ENCODE peak calls at places on chromosomes 6 and 20, in six cellular contexts. One of them, this sample, is unnamed.

GRCh38 chr6:114342826-114343781 is at the start of gene HS3ST5:
- DNase-seq in HepG2: peak; percentile 57
- DNase-seq in A549: peak; percentile 36
- DNase-seq in GM12878: no peak
- DNase-seq in HCT116: peak; percentile 6
- DNase-seq in GM23338: peak; percentile 91
- DNase-seq in this sample: no peak

GRCh38 chr6:41371461-41371991 is 36.1 kb downstream of the NCR2 start:
- DNase-seq in GM12878: no peak
- DNase-seq in HCT116: no peak
- DNase-seq in A549: no peak
- DNase-seq in GM23338: peak; percentile 82
- DNase-seq in HepG2: no peak
- DNase-seq in this sample: no peak

GRCh38 chr6:25278914-25279747 is at the start of gene CARMIL1:
- DNase-seq in GM12878: no peak
- DNase-seq in GM23338: peak; percentile 90
- DNase-seq in HCT116: peak; percentile 73
- DNase-seq in HepG2: peak; percentile 54
- DNase-seq in A549: peak; percentile 79
- DNase-seq in this sample: peak; percentile 91

GRCh38 chr6:62683063-62683462 is 397.0 kb upstream of the KHDRBS2 start:
- DNase-seq in GM23338: no peak
- DNase-seq in GM12878: no peak
- DNase-seq in A549: no peak
- DNase-seq in HCT116: no peak
- DNase-seq in HepG2: no peak
- DNase-seq in this sample: no peak

GRCh38 chr6:28264834-28265401 is 2.0 kb upstream of the ZSCAN26 start:
- DNase-seq in GM23338: no peak
- DNase-seq in GM12878: no peak
- DNase-seq in HCT116: no peak
- DNase-seq in HepG2: no peak
- DNase-seq in A549: no peak
- DNase-seq in this sample: peak; percentile 42

GRCh38 chr6:7004581-7005297 is 103.0 kb upstream of the RREB1 start:
- DNase-seq in HCT116: no peak
- DNase-seq in GM12878: no peak
- DNase-seq in GM23338: no peak
- DNase-seq in HepG2: no peak
- DNase-seq in A549: no peak
- DNase-seq in this sample: no peak

GRCh38 chr20:62702886-62703852 is 5.5 kb upstream of the NTSR1 start:
- DNase-seq in HCT116: peak; percentile 76
- DNase-seq in HepG2: peak; percentile 48
- DNase-seq in GM23338: no peak
- DNase-seq in GM12878: no peak
- DNase-seq in A549: peak; percentile 77
- DNase-seq in this sample: no peak

GRCh38 chr20:1426231-1426849 is 33.5 kb upstream of the FKBP1A start:
- DNase-seq in GM23338: no peak
- DNase-seq in HCT116: no peak
- DNase-seq in A549: no peak
- DNase-seq in GM12878: no peak
- DNase-seq in HepG2: no peak
- DNase-seq in this sample: no peak

GRCh38 chr6:30555428-30556005 is 772 bp downstream of the GNL1 start:
- DNase-seq in GM12878: no peak
- DNase-seq in A549: no peak
- DNase-seq in GM23338: peak; percentile 71
- DNase-seq in HepG2: no peak
- DNase-seq in HCT116: no peak
- DNase-seq in this sample: peak; percentile 65

GRCh38 chr20:63860325-63861051 is 810 bp upstream of the ABHD16B start:
- DNase-seq in GM12878: no peak
- DNase-seq in GM23338: no peak
- DNase-seq in HepG2: no peak
- DNase-seq in A549: no peak
- DNase-seq in HCT116: no peak
- DNase-seq in this sample: no peak

GRCh38 chr6:24451581-24452041 is 37.8 kb downstream of the GPLD1 start:
- DNase-seq in A549: no peak
- DNase-seq in GM12878: no peak
- DNase-seq in GM23338: no peak
- DNase-seq in HCT116: no peak
- DNase-seq in HepG2: no peak
- DNase-seq in this sample: peak; percentile 37

GRCh38 chr20:399182-399707 is 8.9 kb upstream of the RBCK1 start:
- DNase-seq in HepG2: no peak
- DNase-seq in HCT116: no peak
- DNase-seq in A549: no peak
- DNase-seq in GM12878: no peak
- DNase-seq in GM23338: no peak
- DNase-seq in this sample: no peak

GRCh38 chr20:3727333-3728035 is 5.0 kb upstream of the HSPA12B start:
- DNase-seq in GM23338: no peak
- DNase-seq in HepG2: no peak
- DNase-seq in A549: no peak
- DNase-seq in HCT116: no peak
- DNase-seq in GM12878: no peak
- DNase-seq in this sample: no peak

GRCh38 chr20:32473231-32474008 is 111.7 kb downstream of the NOL4L start:
- DNase-seq in GM12878: no peak
- DNase-seq in GM23338: peak; percentile 47
- DNase-seq in HepG2: peak; percentile 94
- DNase-seq in A549: no peak
- DNase-seq in HCT116: no peak
- DNase-seq in this sample: peak; percentile 47

GRCh38 chr20:51529758-51530157 is 12.8 kb downstream of the NFATC2 start:
- DNase-seq in A549: no peak
- DNase-seq in GM12878: no peak
- DNase-seq in HepG2: no peak
- DNase-seq in GM23338: no peak
- DNase-seq in HCT116: no peak
- DNase-seq in this sample: peak; percentile 46

GRCh38 chr20:47645632-47646031 is 139.6 kb downstream of the SULF2 start:
- DNase-seq in GM23338: no peak
- DNase-seq in HepG2: no peak
- DNase-seq in A549: no peak
- DNase-seq in GM12878: no peak
- DNase-seq in HCT116: no peak
- DNase-seq in this sample: no peak

GRCh38 chr6:132199343-132199742 is 201.9 kb downstream of the MOXD1 start:
- DNase-seq in A549: no peak
- DNase-seq in HepG2: no peak
- DNase-seq in GM12878: no peak
- DNase-seq in HCT116: no peak
- DNase-seq in GM23338: no peak
- DNase-seq in this sample: no peak

GRCh38 chr6:139297921-139298320 is 6.1 kb upstream of the TXLNB start:
- DNase-seq in GM12878: no peak
- DNase-seq in HepG2: no peak
- DNase-seq in A549: no peak
- DNase-seq in HCT116: no peak
- DNase-seq in GM23338: no peak
- DNase-seq in this sample: no peak

GRCh38 chr6:44464527-44465310 is 77.2 kb downstream of the CDC5L start:
- DNase-seq in HCT116: no peak
- DNase-seq in HepG2: peak; percentile 51
- DNase-seq in GM23338: peak; percentile 12
- DNase-seq in A549: no peak
- DNase-seq in GM12878: no peak
- DNase-seq in this sample: no peak

GRCh38 chr20:45095753-45096371 is 5.1 kb downstream of the KCNS1 start:
- DNase-seq in HepG2: peak; percentile 69
- DNase-seq in GM23338: peak; percentile 85
- DNase-seq in GM12878: peak; percentile 27
- DNase-seq in HCT116: peak; percentile 41
- DNase-seq in A549: peak; percentile 61
- DNase-seq in this sample: peak; percentile 65

GRCh38 chr20:37357481-37358365 is 11.8 kb downstream of the SRC start:
- DNase-seq in GM12878: no peak
- DNase-seq in GM23338: no peak
- DNase-seq in A549: no peak
- DNase-seq in HCT116: no peak
- DNase-seq in HepG2: no peak
- DNase-seq in this sample: no peak

GRCh38 chr20:20446613-20447012 is 78.7 kb downstream of the INSM1 start:
- DNase-seq in A549: no peak
- DNase-seq in GM23338: no peak
- DNase-seq in HepG2: no peak
- DNase-seq in HCT116: no peak
- DNase-seq in GM12878: no peak
- DNase-seq in this sample: no peak

GRCh38 chr20:60057866-60058807 is 99.9 kb downstream of the CDH26 start:
- DNase-seq in A549: no peak
- DNase-seq in GM12878: no peak
- DNase-seq in HCT116: no peak
- DNase-seq in GM23338: peak; percentile 45
- DNase-seq in HepG2: no peak
- DNase-seq in this sample: peak; percentile 12

GRCh38 chr6:135265278-135265677 is 84.2 kb downstream of the MYB start:
- DNase-seq in HCT116: no peak
- DNase-seq in GM23338: no peak
- DNase-seq in A549: no peak
- DNase-seq in GM12878: no peak
- DNase-seq in HepG2: no peak
- DNase-seq in this sample: no peak

GRCh38 chr6:135268740-135269139 is 87.6 kb downstream of the MYB start:
- DNase-seq in HCT116: no peak
- DNase-seq in GM12878: no peak
- DNase-seq in HepG2: no peak
- DNase-seq in GM23338: no peak
- DNase-seq in A549: no peak
- DNase-seq in this sample: no peak

GRCh38 chr6:135266675-135267074 is 85.6 kb downstream of the MYB start:
- DNase-seq in GM12878: no peak
- DNase-seq in GM23338: no peak
- DNase-seq in HCT116: no peak
- DNase-seq in A549: no peak
- DNase-seq in HepG2: no peak
- DNase-seq in this sample: no peak

GRCh38 chr6:135268263-135268662 is 87.2 kb downstream of the MYB start:
- DNase-seq in GM23338: no peak
- DNase-seq in HCT116: no peak
- DNase-seq in GM12878: no peak
- DNase-seq in HepG2: no peak
- DNase-seq in A549: no peak
- DNase-seq in this sample: no peak

GRCh38 chr6:135267085-135267484 is 86.0 kb downstream of the MYB start:
- DNase-seq in GM12878: no peak
- DNase-seq in A549: no peak
- DNase-seq in HepG2: peak; percentile 16
- DNase-seq in HCT116: no peak
- DNase-seq in GM23338: no peak
- DNase-seq in this sample: no peak
- TF ChIP-seq REST in GM12878: no peak
- TF ChIP-seq REST in A549: no peak
- TF ChIP-seq REST in HepG2: no peak
- TF ChIP-seq REST in HCT116: no peak
- TF ChIP-seq REST in GM23338: no peak
- TF ChIP-seq REST in this sample: no peak

GRCh38 chr20:22285555-22285954 is 298.8 kb downstream of the FOXA2 start:
- DNase-seq in GM23338: peak; percentile 14
- DNase-seq in HepG2: no peak
- DNase-seq in A549: peak; percentile 19
- DNase-seq in GM12878: no peak
- DNase-seq in HCT116: no peak
- DNase-seq in this sample: no peak

GRCh38 chr20:22282696-22283095 is 301.7 kb downstream of the FOXA2 start:
- DNase-seq in HCT116: no peak
- DNase-seq in A549: no peak
- DNase-seq in GM12878: no peak
- DNase-seq in GM23338: no peak
- DNase-seq in HepG2: no peak
- DNase-seq in this sample: peak; percentile 4

GRCh38 chr20:22288957-22289356 is 295.4 kb downstream of the FOXA2 start:
- DNase-seq in GM23338: no peak
- DNase-seq in HepG2: no peak
- DNase-seq in HCT116: no peak
- DNase-seq in GM12878: no peak
- DNase-seq in A549: no peak
- DNase-seq in this sample: no peak

GRCh38 chr20:22289442-22289841 is 294.9 kb downstream of the FOXA2 start:
- DNase-seq in A549: no peak
- DNase-seq in GM23338: no peak
- DNase-seq in HepG2: no peak
- DNase-seq in HCT116: no peak
- DNase-seq in GM12878: no peak
- DNase-seq in this sample: no peak

GRCh38 chr20:22288156-22288555 is 296.2 kb downstream of the FOXA2 start:
- DNase-seq in HCT116: no peak
- DNase-seq in GM23338: no peak
- DNase-seq in A549: no peak
- DNase-seq in GM12878: no peak
- DNase-seq in HepG2: no peak
- DNase-seq in this sample: no peak
- TF ChIP-seq REST in HCT116: no peak
- TF ChIP-seq REST in GM23338: no peak
- TF ChIP-seq REST in A549: no peak
- TF ChIP-seq REST in GM12878: no peak
- TF ChIP-seq REST in HepG2: no peak
- TF ChIP-seq REST in this sample: no peak

GRCh38 chr6:402901-403658 is 11.5 kb downstream of the IRF4 start:
- DNase-seq in HepG2: no peak
- DNase-seq in GM12878: no peak
- DNase-seq in HCT116: no peak
- DNase-seq in A549: no peak
- DNase-seq in GM23338: no peak
- DNase-seq in this sample: no peak
- TF ChIP-seq REST in HepG2: no peak
- TF ChIP-seq REST in GM12878: no peak
- TF ChIP-seq REST in HCT116: no peak
- TF ChIP-seq REST in A549: no peak
- TF ChIP-seq REST in GM23338: no peak
- TF ChIP-seq REST in this sample: no peak

DNA sequence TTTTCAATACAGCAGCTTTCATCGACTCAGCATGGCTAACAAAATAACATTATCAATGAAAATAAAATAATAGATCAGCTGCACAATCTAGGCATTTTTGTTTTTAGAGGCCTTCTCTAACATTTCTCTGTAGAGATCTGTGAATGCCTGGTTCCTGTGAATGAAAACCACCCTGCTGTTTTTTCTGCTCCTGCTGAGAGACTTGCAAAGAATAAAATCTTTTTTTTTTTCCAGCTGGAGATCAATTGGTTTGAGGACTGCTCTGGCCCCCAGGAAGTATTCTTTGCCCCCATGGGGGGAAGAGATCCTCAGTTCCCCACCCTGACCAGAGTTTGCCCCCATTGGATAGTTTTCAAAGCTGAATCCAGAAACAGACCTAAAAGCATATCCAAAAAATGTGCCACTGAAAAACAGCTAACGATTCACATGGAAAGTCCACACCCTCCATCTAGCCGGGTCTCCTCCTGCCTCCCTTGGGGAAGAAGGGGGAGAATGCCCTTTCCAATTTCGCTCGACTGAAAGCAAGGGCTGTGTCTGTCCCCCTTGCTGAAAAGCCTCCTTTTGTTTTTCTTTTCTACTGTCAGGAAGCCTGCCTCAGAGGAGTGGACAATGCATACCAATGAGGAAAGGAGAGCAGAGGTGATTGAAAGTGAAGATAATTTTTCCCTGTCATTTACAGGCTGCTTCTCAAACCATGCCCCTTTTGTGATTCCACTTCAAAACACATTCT is 317.4 kb downstream of the PRKN start:
- DNase-seq in HCT116: no peak
- DNase-seq in GM23338: peak; percentile 45
- DNase-seq in A549: no peak
- DNase-seq in GM12878: no peak
- DNase-seq in HepG2: no peak
- DNase-seq in this sample: no peak
- TF ChIP-seq REST in HCT116: no peak
- TF ChIP-seq REST in GM23338: no peak
- TF ChIP-seq REST in A549: no peak
- TF ChIP-seq REST in GM12878: no peak
- TF ChIP-seq REST in HepG2: no peak
- TF ChIP-seq REST in this sample: no peak

This sample was measured in K562.